ENCODE peak calls at places on chromosomes 3 and 15, in nine cellular contexts. Q is IMR-90; S is esophagus squamous epithelium; X is CD8-positive, alpha-beta memory T cell; H is stomach; E is CD8-positive, alpha-beta T cell; Z is SK-N-SH; K is tibial artery; I is upper lobe of right lung. C is an unnamed sample.

GRCh38 chr15:39061952-39062464 is 497.4 kb upstream of the RASGRP1 start:
- DNase-seq in Q (no peak), S (no peak), X (no peak), H (no peak), E (no peak), Z (no peak), K (no peak), I (no peak), C (no peak)

GRCh38 chr15:22808761-22809280 is 22.4 kb downstream of the NIPA1 start:
- DNase-seq in Q (no peak), S (no peak), X (no peak), H (no peak), E (no peak), Z (no peak), K (peak; percentile 17), I (no peak), C (no peak)

GRCh38 chr15:69390575-69390974 is 23.6 kb upstream of the KIF23 start:
- DNase-seq in Q (peak; percentile 77), S (no peak), X (no peak), H (no peak), E (no peak), Z (no peak), K (no peak), I (no peak), C (no peak)

GRCh38 chr15:51401872-51402517 is 60.5 kb downstream of the GLDN start:
- DNase-seq in Q (peak; percentile 26), S (no peak), X (no peak), H (peak; percentile 36), E (no peak), Z (peak; percentile 39), K (no peak), I (peak; percentile 73), C (peak; percentile 38)

GRCh38 chr15:39310633-39311032 is 270.2 kb upstream of the THBS1 start:
- DNase-seq in Q (peak; percentile 35), S (no peak), X (no peak), H (no peak), E (no peak), Z (no peak), K (no peak), I (no peak), C (no peak)

GRCh38 chr3:190585771-190586630 is 72.1 kb downstream of the IL1RAP start:
- DNase-seq in Q (peak; percentile 95), S (no peak), X (no peak), H (no peak), E (no peak), Z (peak; percentile 7), K (no peak), I (no peak), C (no peak)

GRCh38 chr15:89829616-89830440 is 15.2 kb upstream of the ANPEP start:
- DNase-seq in Q (no peak), S (no peak), X (no peak), H (no peak), E (no peak), Z (no peak), K (no peak), I (no peak), C (no peak)

GRCh38 chr3:123719785-123720531 is 135.1 kb upstream of the HACD2 start:
- DNase-seq in Q (no peak), S (no peak), X (no peak), H (no peak), E (no peak), Z (no peak), K (peak; percentile 94), I (no peak), C (no peak)

GRCh38 chr15:77486542-77487478 is 66.1 kb downstream of the HMG20A start:
- DNase-seq in Q (no peak), S (no peak), X (no peak), H (no peak), E (no peak), Z (no peak), K (no peak), I (no peak), C (no peak)

GRCh38 chr3:99544819-99545281 is 93.5 kb upstream of the COL8A1 start:
- DNase-seq in Q (peak; percentile 34), S (no peak), X (no peak), H (peak; percentile 88), E (no peak), Z (no peak), K (no peak), I (no peak), C (peak; percentile 34)

GRCh38 chr3:122627301-122627700 is 49.9 kb downstream of the PARP15 start:
- DNase-seq in Q (no peak), S (no peak), X (no peak), H (no peak), E (no peak), Z (no peak), K (no peak), I (no peak), C (no peak)

GRCh38 chr3:156298938-156299337 is 178.6 kb downstream of the KCNAB1 start:
- DNase-seq in Q (no peak), S (no peak), X (no peak), H (peak; percentile 34), E (no peak), Z (no peak), K (peak; percentile 78), I (peak; percentile 71), C (peak; percentile 25)

DNA sequence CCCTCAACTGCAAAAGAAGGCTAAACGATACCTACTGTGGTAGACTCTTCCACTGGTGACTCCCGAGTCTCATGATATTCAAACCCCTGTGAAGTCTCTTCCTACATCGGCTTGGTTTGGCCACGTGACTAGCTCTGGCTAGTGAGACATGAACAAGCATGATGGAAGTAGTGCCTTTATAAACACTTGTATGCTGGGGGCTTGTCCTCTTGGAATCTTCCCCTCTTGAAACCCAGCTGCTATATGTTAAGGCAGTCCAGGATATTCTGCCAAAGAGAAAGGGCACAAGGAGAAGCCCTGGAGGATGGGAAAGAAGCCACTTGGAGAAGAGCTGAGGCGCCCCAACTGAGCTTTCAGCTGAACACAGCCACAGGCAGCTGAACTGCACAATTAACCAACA is 16.4 kb downstream of the RBP1 start:
- DNase-seq in Q (no peak), S (no peak), X (no peak), H (no peak), E (no peak), Z (no peak), K (no peak), I (no peak), C (no peak)
- H3K4me1 ChIP-seq in Q (no peaks in the 10 kb centered on the region), S (no peaks in the 10 kb centered on the region), X (no peaks in the 10 kb centered on the region), H (no peaks in the 10 kb centered on the region), E (no peaks in the 10 kb centered on the region), Z (peaks cover 16% of the 10 kb centered on the region), K (no peaks in the 10 kb centered on the region), I (no peaks in the 10 kb centered on the region), C (no peaks in the 10 kb centered on the region)

GRCh38 chr15:61621146-61621545 is 392.0 kb upstream of the RORA start:
- DNase-seq in Q (no peak), S (no peak), X (no peak), H (no peak), E (no peak), Z (peak; percentile 61), K (no peak), I (no peak), C (peak; percentile 20)
- H3K27ac ChIP-seq in Q (no peak overlapping the region), S (no peak overlapping the region), X (no peak overlapping the region), H (no peak overlapping the region), E (no peak overlapping the region), Z (no peak overlapping the region), K (no peak overlapping the region), I (no peak overlapping the region), C (no peak overlapping the region)

GRCh38 chr3:150786791-150787190 is 23.8 kb upstream of the SIAH2 start:
- DNase-seq in Q (no peak), S (no peak), X (no peak), H (no peak), E (no peak), Z (no peak), K (no peak), I (no peak), C (no peak)
- H3K4me1 ChIP-seq in Q (no peaks in the 10 kb centered on the region), S (no peaks in the 10 kb centered on the region), X (no peaks in the 10 kb centered on the region), H (peaks cover 8% of the 10 kb centered on the region), E (no peaks in the 10 kb centered on the region), Z (no peaks in the 10 kb centered on the region), K (no peaks in the 10 kb centered on the region), I (no peaks in the 10 kb centered on the region), C (no peaks in the 10 kb centered on the region)

GRCh38 chr3:12630292-12630691 is 33.6 kb downstream of the RAF1 start:
- DNase-seq in Q (no peak), S (no peak), X (no peak), H (no peak), E (no peak), Z (no peak), K (no peak), I (no peak), C (no peak)
- H3K27ac ChIP-seq in Q (no peak overlapping the region), S (no peak overlapping the region), X (no peak overlapping the region), H (peak overlapping the region; percentile 42), E (no peak overlapping the region), Z (no peak overlapping the region), K (peak overlapping the region; percentile 11), I (no peak overlapping the region), C (no peak overlapping the region)

GRCh38 chr3:194256040-194256945 is 94.8 kb downstream of the CPN2 start:
- DNase-seq in Q (no peak), S (no peak), X (no peak), H (peak; percentile 20), E (no peak), Z (no peak), K (no peak), I (no peak), C (no peak)

GRCh38 chr3:194253270-194253669 is 97.9 kb downstream of the CPN2 start:
- DNase-seq in Q (no peak), S (no peak), X (no peak), H (no peak), E (no peak), Z (no peak), K (no peak), I (no peak), C (no peak)

GRCh38 chr3:194251891-194252560 is 99.1 kb downstream of the CPN2 start:
- DNase-seq in Q (no peak), S (no peak), X (no peak), H (no peak), E (no peak), Z (no peak), K (no peak), I (no peak), C (no peak)

GRCh38 chr3:194255252-194256039 is 95.7 kb downstream of the CPN2 start:
- DNase-seq in Q (no peak), S (no peak), X (peak; percentile 4), H (peak; percentile 48), E (peak; percentile 23), Z (peak; percentile 71), K (peak; percentile 79), I (peak; percentile 90), C (peak; percentile 74)

GRCh38 chr3:194254032-194254431 is 97.1 kb downstream of the CPN2 start:
- DNase-seq in Q (no peak), S (no peak), X (no peak), H (peak; percentile 2), E (no peak), Z (no peak), K (no peak), I (no peak), C (no peak)
- H3K4me1 ChIP-seq in Q (peaks cover 3% of the 10 kb centered on the region), S (no peaks in the 10 kb centered on the region), X (peaks cover 13% of the 10 kb centered on the region), H (peaks cover 34% of the 10 kb centered on the region), E (peaks cover 10% of the 10 kb centered on the region), Z (peaks cover 54% of the 10 kb centered on the region), K (no peaks in the 10 kb centered on the region), I (peaks cover 29% of the 10 kb centered on the region), C (no peaks in the 10 kb centered on the region)

DNA sequence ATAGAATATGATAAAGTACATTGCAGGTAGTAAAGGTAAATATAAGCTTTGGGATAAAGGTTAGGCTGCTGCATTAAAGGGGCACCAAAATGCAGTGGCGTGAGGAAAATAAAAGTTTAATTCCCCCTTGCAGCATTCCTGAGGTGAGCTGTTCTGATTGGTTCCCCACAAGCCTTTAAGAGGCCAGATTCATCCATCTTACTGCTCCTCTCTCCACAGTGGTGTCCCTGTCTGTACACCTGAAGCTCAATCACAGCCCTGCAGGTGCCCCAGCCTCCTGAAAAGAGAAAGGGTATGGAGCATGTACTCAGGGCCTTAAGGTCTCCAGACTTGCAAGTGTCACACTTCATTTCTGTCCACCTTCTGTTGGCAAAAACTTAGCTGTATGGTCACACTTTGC is 12.6 kb downstream of the LACTB start:
- DNase-seq in Q (no peak), S (no peak), X (no peak), H (no peak), E (no peak), Z (no peak), K (no peak), I (no peak), C (no peak)
- H3K27ac ChIP-seq in Q (peak overlapping the region; percentile 100), S (peak overlapping the region; percentile 43), X (no peak overlapping the region), H (no peak overlapping the region), E (no peak overlapping the region), Z (peak overlapping the region; percentile 91), K (peak overlapping the region; percentile 65), I (no peak overlapping the region), C (no peak overlapping the region)